ENCODE peak calls at places on chromosomes 4 and X, in five cellular contexts. One of them, this sample, is unnamed.

GRCh38 chr4:150176559-150176958 is 98.3 kb downstream of the DCLK2 start:
- DNase-seq in fibroblast of the aortic adventitia: peak
- DNase-seq in heart right ventricle: peak
- DNase-seq in fibroblast of lung: peak
- DNase-seq in choroid plexus epithelial cell: no peak
- DNase-seq in this sample: no peak

GRCh38 chr4:139824882-139825522 is 159.4 kb downstream of the MGST2 start:
- DNase-seq in fibroblast of the aortic adventitia: no peak
- DNase-seq in heart right ventricle: peak
- DNase-seq in fibroblast of lung: no peak
- DNase-seq in choroid plexus epithelial cell: no peak
- DNase-seq in this sample: no peak

GRCh38 chr4:173399016-173399415 is at the start of gene SCRG1:
- DNase-seq in fibroblast of the aortic adventitia: peak
- DNase-seq in heart right ventricle: peak
- DNase-seq in fibroblast of lung: peak
- DNase-seq in choroid plexus epithelial cell: no peak
- DNase-seq in this sample: no peak

GRCh38 chrX:121456315-121456714 is 408.9 kb downstream of the GLUD2 start:
- DNase-seq in fibroblast of the aortic adventitia: no peak
- DNase-seq in heart right ventricle: no peak
- DNase-seq in fibroblast of lung: no peak
- DNase-seq in choroid plexus epithelial cell: no peak
- DNase-seq in this sample: no peak

GRCh38 chr4:96845091-96845490 is 1005.2 kb downstream of the PDHA2 start:
- DNase-seq in fibroblast of the aortic adventitia: no peak
- DNase-seq in heart right ventricle: no peak
- DNase-seq in fibroblast of lung: no peak
- DNase-seq in choroid plexus epithelial cell: no peak
- DNase-seq in this sample: no peak

GRCh38 chrX:110037181-110037580 is 34.3 kb downstream of the TMEM164 start:
- DNase-seq in fibroblast of the aortic adventitia: no peak
- DNase-seq in heart right ventricle: no peak
- DNase-seq in fibroblast of lung: no peak
- DNase-seq in choroid plexus epithelial cell: no peak
- DNase-seq in this sample: no peak

GRCh38 chr4:144355809-144356757 is 215.6 kb upstream of the GYPA start:
- DNase-seq in fibroblast of the aortic adventitia: peak
- DNase-seq in heart right ventricle: no peak
- DNase-seq in fibroblast of lung: peak
- DNase-seq in choroid plexus epithelial cell: peak
- DNase-seq in this sample: no peak

GRCh38 chrX:150649096-150649870 is 43.9 kb upstream of the MTMR1 start:
- DNase-seq in fibroblast of the aortic adventitia: peak
- DNase-seq in heart right ventricle: peak
- DNase-seq in fibroblast of lung: peak
- DNase-seq in choroid plexus epithelial cell: peak
- DNase-seq in this sample: no peak

GRCh38 chrX:154043003-154043402 is 23.3 kb upstream of the IRAK1 start:
- DNase-seq in fibroblast of the aortic adventitia: peak
- DNase-seq in heart right ventricle: no peak
- DNase-seq in fibroblast of lung: peak
- DNase-seq in choroid plexus epithelial cell: peak
- DNase-seq in this sample: no peak

GRCh38 chrX:96621811-96622210 is 62.8 kb upstream of the DIAPH2 start:
- DNase-seq in fibroblast of the aortic adventitia: peak
- DNase-seq in heart right ventricle: no peak
- DNase-seq in fibroblast of lung: peak
- DNase-seq in choroid plexus epithelial cell: no peak
- DNase-seq in this sample: no peak

GRCh38 chrX:22740836-22741235 is 258.9 kb upstream of the DDX53 start:
- DNase-seq in fibroblast of the aortic adventitia: no peak
- DNase-seq in heart right ventricle: no peak
- DNase-seq in fibroblast of lung: no peak
- DNase-seq in choroid plexus epithelial cell: no peak
- DNase-seq in this sample: no peak

GRCh38 chr4:74682567-74683359 is 111.6 kb downstream of the BTC start:
- DNase-seq in fibroblast of the aortic adventitia: peak
- DNase-seq in heart right ventricle: no peak
- DNase-seq in fibroblast of lung: peak
- DNase-seq in choroid plexus epithelial cell: peak
- DNase-seq in this sample: peak

GRCh38 chrX:65677954-65678469 is 10.6 kb downstream of the MSN start:
- DNase-seq in fibroblast of the aortic adventitia: peak
- DNase-seq in heart right ventricle: peak
- DNase-seq in fibroblast of lung: peak
- DNase-seq in choroid plexus epithelial cell: peak
- DNase-seq in this sample: no peak

GRCh38 chr4:51842554-51843308 is at the start of gene DCUN1D4:
- DNase-seq in fibroblast of the aortic adventitia: peak
- DNase-seq in heart right ventricle: peak
- DNase-seq in fibroblast of lung: peak
- DNase-seq in choroid plexus epithelial cell: peak
- DNase-seq in this sample: peak

GRCh38 chrX:37746951-37747350 is 32.9 kb upstream of the CYBB start:
- DNase-seq in fibroblast of the aortic adventitia: no peak
- DNase-seq in heart right ventricle: no peak
- DNase-seq in fibroblast of lung: no peak
- DNase-seq in choroid plexus epithelial cell: no peak
- DNase-seq in this sample: no peak

GRCh38 chr4:128229458-128229805 is 58.2 kb downstream of the PGRMC2 start:
- DNase-seq in fibroblast of the aortic adventitia: no peak
- DNase-seq in heart right ventricle: no peak
- DNase-seq in fibroblast of lung: peak
- DNase-seq in choroid plexus epithelial cell: peak
- DNase-seq in this sample: no peak

GRCh38 chrX:46791927-46792825 is 33.3 kb upstream of the SLC9A7 start:
- DNase-seq in fibroblast of the aortic adventitia: peak
- DNase-seq in heart right ventricle: no peak
- DNase-seq in fibroblast of lung: peak
- DNase-seq in choroid plexus epithelial cell: peak
- DNase-seq in this sample: peak

GRCh38 chrX:150334100-150334499 is 29.0 kb upstream of the MAMLD1 start:
- DNase-seq in fibroblast of the aortic adventitia: peak
- DNase-seq in heart right ventricle: peak
- DNase-seq in fibroblast of lung: no peak
- DNase-seq in choroid plexus epithelial cell: no peak
- DNase-seq in this sample: no peak

GRCh38 chr4:36065274-36065871 is 178.9 kb downstream of the ARAP2 start:
- DNase-seq in fibroblast of the aortic adventitia: no peak
- DNase-seq in heart right ventricle: no peak
- DNase-seq in fibroblast of lung: no peak
- DNase-seq in choroid plexus epithelial cell: no peak
- DNase-seq in this sample: no peak

GRCh38 chr4:124386648-124387047 is 325.9 kb downstream of the ANKRD50 start:
- DNase-seq in fibroblast of the aortic adventitia: no peak
- DNase-seq in heart right ventricle: no peak
- DNase-seq in fibroblast of lung: peak
- DNase-seq in choroid plexus epithelial cell: peak
- DNase-seq in this sample: no peak

DNA sequence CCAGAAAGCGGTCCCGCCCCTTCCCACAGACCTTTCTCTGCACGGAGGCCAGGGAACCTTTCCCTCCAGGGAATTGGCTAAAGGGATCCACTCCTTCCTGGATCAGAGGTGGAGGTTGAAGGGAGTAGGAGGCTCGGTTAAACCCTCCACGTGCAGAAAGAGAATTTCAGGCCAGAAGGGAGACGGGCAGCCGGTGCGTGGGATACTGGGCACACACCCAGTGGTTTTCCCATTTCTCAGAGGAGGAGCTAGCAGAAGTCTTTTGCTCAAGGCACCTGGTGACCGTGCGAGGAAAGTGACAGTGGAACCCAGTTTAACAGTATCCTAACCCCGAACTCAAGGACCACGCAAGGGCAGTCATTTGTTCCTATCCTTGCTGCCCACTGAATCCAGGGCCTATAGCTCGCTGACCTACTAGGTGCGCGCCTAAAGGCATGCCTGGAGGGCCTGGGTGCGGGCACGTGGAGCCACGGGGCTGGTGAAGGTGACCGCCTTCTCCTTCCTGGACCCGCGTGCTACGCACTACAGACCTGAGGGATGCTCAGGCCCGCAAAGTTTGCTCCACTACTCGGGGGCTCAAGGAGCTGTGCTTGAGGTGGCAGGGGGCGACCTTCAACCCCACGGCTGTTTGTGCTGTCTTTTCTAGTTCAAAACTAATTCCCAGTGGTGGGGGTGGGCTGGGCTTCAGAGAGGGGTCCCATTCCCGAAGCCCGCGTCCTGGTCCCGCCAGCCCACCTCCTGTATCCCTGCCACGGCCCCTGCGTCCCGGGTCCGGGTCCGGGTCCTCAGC is 584 bp upstream of the AFF2 start:
- DNase-seq in fibroblast of the aortic adventitia: no peak
- DNase-seq in heart right ventricle: no peak
- DNase-seq in fibroblast of lung: no peak
- DNase-seq in choroid plexus epithelial cell: no peak
- DNase-seq in this sample: no peak
- H3K4me3 ChIP-seq in fibroblast of the aortic adventitia: peak
- H3K4me3 ChIP-seq in heart right ventricle: no peak
- H3K4me3 ChIP-seq in fibroblast of lung: no peak
- H3K4me3 ChIP-seq in choroid plexus epithelial cell: peak
- H3K4me3 ChIP-seq in this sample: no peak

GRCh38 chr4:54101190-54102041 is 1.5 kb downstream of the GSX2 start:
- DNase-seq in fibroblast of the aortic adventitia: no peak
- DNase-seq in heart right ventricle: no peak
- DNase-seq in fibroblast of lung: no peak
- DNase-seq in choroid plexus epithelial cell: no peak
- DNase-seq in this sample: no peak

GRCh38 chr4:54104907-54105306 is 4.9 kb downstream of the GSX2 start:
- DNase-seq in fibroblast of the aortic adventitia: no peak
- DNase-seq in heart right ventricle: no peak
- DNase-seq in fibroblast of lung: no peak
- DNase-seq in choroid plexus epithelial cell: no peak
- DNase-seq in this sample: no peak

GRCh38 chr4:54100607-54101189 is 735 bp downstream of the GSX2 start:
- DNase-seq in fibroblast of the aortic adventitia: no peak
- DNase-seq in heart right ventricle: no peak
- DNase-seq in fibroblast of lung: no peak
- DNase-seq in choroid plexus epithelial cell: no peak
- DNase-seq in this sample: no peak

GRCh38 chr4:54103190-54103574 is 3.2 kb downstream of the GSX2 start:
- DNase-seq in fibroblast of the aortic adventitia: no peak
- DNase-seq in heart right ventricle: no peak
- DNase-seq in fibroblast of lung: no peak
- DNase-seq in choroid plexus epithelial cell: peak
- DNase-seq in this sample: no peak

DNA sequence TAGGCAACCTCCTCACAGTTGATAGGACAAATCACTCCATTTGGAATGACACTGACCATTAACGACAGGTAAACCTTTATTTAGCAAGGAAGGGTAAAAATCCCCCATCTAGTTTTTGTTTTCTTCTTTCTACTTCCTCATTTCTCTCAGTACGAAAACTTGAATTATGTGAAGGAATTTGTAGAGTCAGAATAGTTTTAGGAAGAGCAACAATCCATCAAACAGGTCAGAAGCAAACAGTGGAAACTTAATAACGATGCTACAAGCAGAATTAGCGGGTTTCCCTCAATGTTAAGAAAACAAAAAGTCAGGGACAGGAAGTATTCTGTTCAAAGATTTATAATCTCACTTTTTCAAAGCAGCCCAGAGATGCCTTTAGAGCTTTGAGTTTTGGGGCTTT is 2.8 kb downstream of the GSX2 start:
- DNase-seq in fibroblast of the aortic adventitia: no peak
- DNase-seq in heart right ventricle: no peak
- DNase-seq in fibroblast of lung: no peak
- DNase-seq in choroid plexus epithelial cell: no peak
- DNase-seq in this sample: no peak
- H3K4me3 ChIP-seq in fibroblast of the aortic adventitia: no peak
- H3K4me3 ChIP-seq in heart right ventricle: no peak
- H3K4me3 ChIP-seq in fibroblast of lung: no peak
- H3K4me3 ChIP-seq in choroid plexus epithelial cell: no peak
- H3K4me3 ChIP-seq in this sample: no peak

DNA sequence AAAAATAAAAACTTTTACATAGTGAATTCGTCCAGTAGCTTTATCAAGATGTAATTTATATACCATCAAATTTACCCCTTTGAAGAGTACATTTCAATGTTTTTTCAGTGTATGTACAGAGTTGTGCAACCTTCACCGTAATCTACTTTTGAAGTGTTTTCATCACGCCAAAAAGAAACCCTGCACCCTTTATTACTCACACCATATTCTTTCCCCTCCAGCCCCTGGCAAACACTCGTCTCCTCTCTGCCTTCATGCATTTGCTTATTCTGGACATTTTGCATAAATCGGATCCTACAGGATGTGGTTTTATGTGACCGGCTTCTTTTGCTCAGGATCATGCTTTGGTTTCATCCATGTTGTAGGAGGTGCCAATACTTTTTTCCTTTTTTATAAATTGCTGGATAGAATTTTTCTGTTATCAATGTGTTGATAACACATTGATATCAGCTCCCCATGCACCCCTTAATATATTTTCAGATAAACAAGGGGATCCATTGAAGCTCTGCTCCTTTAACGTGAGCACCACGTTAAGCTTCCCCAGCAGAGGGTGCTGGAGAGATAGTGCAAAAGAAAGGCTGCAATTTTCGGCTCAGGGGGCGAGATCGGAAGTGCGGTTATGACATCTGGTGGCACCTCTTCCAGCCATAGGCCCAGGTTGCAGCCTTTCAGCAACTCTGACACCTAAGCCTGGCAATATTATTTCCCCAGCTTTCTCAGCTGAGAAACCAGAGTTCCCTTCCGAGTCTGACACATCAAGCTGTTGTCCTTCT is 100.1 kb upstream of the VCX3B start:
- DNase-seq in fibroblast of the aortic adventitia: no peak
- DNase-seq in heart right ventricle: no peak
- DNase-seq in fibroblast of lung: no peak
- DNase-seq in choroid plexus epithelial cell: no peak
- DNase-seq in this sample: peak
- H3K4me3 ChIP-seq in fibroblast of the aortic adventitia: no peak
- H3K4me3 ChIP-seq in heart right ventricle: no peak
- H3K4me3 ChIP-seq in fibroblast of lung: no peak
- H3K4me3 ChIP-seq in choroid plexus epithelial cell: no peak
- H3K4me3 ChIP-seq in this sample: no peak

DNA sequence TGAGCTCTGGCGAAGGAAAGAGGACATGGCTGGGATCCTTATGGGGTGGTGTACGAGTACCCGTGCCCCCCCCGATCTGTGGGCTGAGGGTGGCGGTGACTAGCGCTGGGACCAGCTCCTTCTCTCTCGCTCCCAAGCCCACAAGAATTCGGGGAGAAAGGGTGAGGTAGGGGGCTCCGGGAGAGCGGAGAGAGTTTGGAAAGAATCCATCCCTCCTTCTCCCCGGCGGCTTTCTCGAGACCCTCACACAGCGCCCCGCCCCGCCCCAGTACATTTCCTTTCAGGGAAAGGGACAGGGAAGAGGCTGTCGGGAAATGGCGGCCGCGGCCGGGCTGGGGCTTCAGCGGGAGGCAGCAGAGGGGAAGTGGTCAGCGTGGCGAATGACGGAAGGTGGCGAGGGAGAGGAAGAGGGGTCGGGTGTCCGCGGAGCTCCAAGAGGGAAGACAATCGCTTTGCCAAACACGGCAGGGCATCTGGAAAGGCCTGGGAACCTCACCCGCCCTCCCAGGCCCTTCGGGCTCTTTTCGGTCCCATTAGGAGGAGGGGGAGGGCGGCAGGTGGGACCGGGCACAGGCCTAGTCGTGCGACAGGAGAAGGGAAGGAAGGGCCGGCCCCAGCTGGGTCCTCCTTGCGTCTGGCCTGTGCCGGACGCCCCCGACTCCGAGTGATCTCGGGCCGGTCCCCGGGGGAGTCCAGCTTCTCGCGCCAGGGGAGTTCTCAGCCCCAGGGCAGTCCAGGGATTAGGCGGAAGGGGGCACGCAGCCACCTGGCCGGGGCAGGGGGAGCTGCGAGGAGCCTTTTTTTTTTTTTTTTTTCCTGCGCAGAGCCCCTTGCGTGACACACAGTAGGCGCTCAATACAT is 10.2 kb downstream of the HNRNPH2 start:
- DNase-seq in fibroblast of the aortic adventitia: no peak
- DNase-seq in heart right ventricle: peak
- DNase-seq in fibroblast of lung: peak
- DNase-seq in choroid plexus epithelial cell: no peak
- DNase-seq in this sample: peak
- H3K4me3 ChIP-seq in fibroblast of the aortic adventitia: peak
- H3K4me3 ChIP-seq in heart right ventricle: peak
- H3K4me3 ChIP-seq in fibroblast of lung: peak
- H3K4me3 ChIP-seq in choroid plexus epithelial cell: peak
- H3K4me3 ChIP-seq in this sample: peak